ENCODE peak calls at places on chromosomes 2 and 18, in nine cellular contexts. One of them, this sample, is unnamed.
A peak's percentile ranks its signal among the peaks of the same experiment; 100 is the strongest.

GRCh38 chr2:194815475-194815874 is 841.6 kb upstream of the SLC39A10 start:
- DNase-seq in psoas muscle: no peak
- DNase-seq in bronchial epithelial cell: peak; percentile 39
- DNase-seq in coronary artery: no peak
- DNase-seq in H9: no peak
- DNase-seq in AG09309: no peak
- DNase-seq in fibroblast of lung: peak; percentile 7
- DNase-seq in mesothelial cell of epicardium: no peak
- DNase-seq in neural crest cell: no peak
- DNase-seq in this sample: no peak

GRCh38 chr2:215851091-215851490 is 162.3 kb downstream of the MREG start:
- DNase-seq in coronary artery: no peak
- DNase-seq in neural crest cell: no peak
- DNase-seq in AG09309: no peak
- DNase-seq in psoas muscle: no peak
- DNase-seq in bronchial epithelial cell: peak; percentile 70
- DNase-seq in mesothelial cell of epicardium: no peak
- DNase-seq in fibroblast of lung: peak; percentile 71
- DNase-seq in H9: no peak
- DNase-seq in this sample: no peak

GRCh38 chr2:236178921-236179652 is 10.9 kb upstream of the GBX2 start:
- DNase-seq in mesothelial cell of epicardium: no peak
- DNase-seq in coronary artery: no peak
- DNase-seq in AG09309: no peak
- DNase-seq in neural crest cell: no peak
- DNase-seq in psoas muscle: no peak
- DNase-seq in H9: peak; percentile 57
- DNase-seq in fibroblast of lung: peak; percentile 52
- DNase-seq in bronchial epithelial cell: no peak
- DNase-seq in this sample: no peak

GRCh38 chr2:65275141-65275540 is 47.5 kb downstream of the ACTR2 start:
- DNase-seq in psoas muscle: no peak
- DNase-seq in bronchial epithelial cell: no peak
- DNase-seq in neural crest cell: no peak
- DNase-seq in H9: peak; percentile 47
- DNase-seq in coronary artery: no peak
- DNase-seq in mesothelial cell of epicardium: no peak
- DNase-seq in AG09309: no peak
- DNase-seq in fibroblast of lung: no peak
- DNase-seq in this sample: no peak

GRCh38 chr2:26088038-26088643 is 54.3 kb downstream of the RAB10 start:
- DNase-seq in fibroblast of lung: no peak
- DNase-seq in coronary artery: no peak
- DNase-seq in H9: no peak
- DNase-seq in neural crest cell: no peak
- DNase-seq in psoas muscle: no peak
- DNase-seq in AG09309: no peak
- DNase-seq in bronchial epithelial cell: no peak
- DNase-seq in mesothelial cell of epicardium: no peak
- DNase-seq in this sample: peak; percentile 12

GRCh38 chr2:150485871-150486538 is 1.5 kb downstream of the RND3 start:
- DNase-seq in bronchial epithelial cell: peak; percentile 56
- DNase-seq in mesothelial cell of epicardium: peak; percentile 44
- DNase-seq in fibroblast of lung: peak; percentile 88
- DNase-seq in psoas muscle: peak; percentile 81
- DNase-seq in neural crest cell: peak; percentile 51
- DNase-seq in H9: peak; percentile 62
- DNase-seq in coronary artery: peak; percentile 93
- DNase-seq in AG09309: no peak
- DNase-seq in this sample: no peak

GRCh38 chr2:241456546-241456945 is 51.8 kb downstream of the STK25 start:
- DNase-seq in psoas muscle: no peak
- DNase-seq in neural crest cell: no peak
- DNase-seq in mesothelial cell of epicardium: no peak
- DNase-seq in H9: no peak
- DNase-seq in AG09309: no peak
- DNase-seq in bronchial epithelial cell: no peak
- DNase-seq in coronary artery: no peak
- DNase-seq in fibroblast of lung: no peak
- DNase-seq in this sample: no peak

GRCh38 chr2:62972601-62973000 is 78.0 kb upstream of the OTX1 start:
- DNase-seq in H9: no peak
- DNase-seq in mesothelial cell of epicardium: no peak
- DNase-seq in bronchial epithelial cell: no peak
- DNase-seq in AG09309: no peak
- DNase-seq in psoas muscle: no peak
- DNase-seq in coronary artery: no peak
- DNase-seq in fibroblast of lung: no peak
- DNase-seq in neural crest cell: no peak
- DNase-seq in this sample: no peak

GRCh38 chr18:7139409-7139808 is 21.8 kb upstream of the LAMA1 start:
- DNase-seq in neural crest cell: no peak
- DNase-seq in fibroblast of lung: no peak
- DNase-seq in mesothelial cell of epicardium: no peak
- DNase-seq in coronary artery: no peak
- DNase-seq in H9: no peak
- DNase-seq in psoas muscle: no peak
- DNase-seq in AG09309: no peak
- DNase-seq in bronchial epithelial cell: peak; percentile 5
- DNase-seq in this sample: no peak

GRCh38 chr2:237244976-237245646 is 159.4 kb downstream of the COPS8 start:
- DNase-seq in coronary artery: no peak
- DNase-seq in fibroblast of lung: peak; percentile 78
- DNase-seq in H9: no peak
- DNase-seq in psoas muscle: no peak
- DNase-seq in mesothelial cell of epicardium: no peak
- DNase-seq in bronchial epithelial cell: no peak
- DNase-seq in neural crest cell: no peak
- DNase-seq in AG09309: peak; percentile 98
- DNase-seq in this sample: no peak

GRCh38 chr2:190177249-190177648 is 114.7 kb upstream of the MSTN start:
- DNase-seq in mesothelial cell of epicardium: no peak
- DNase-seq in AG09309: no peak
- DNase-seq in psoas muscle: no peak
- DNase-seq in neural crest cell: no peak
- DNase-seq in H9: no peak
- DNase-seq in fibroblast of lung: no peak
- DNase-seq in coronary artery: no peak
- DNase-seq in bronchial epithelial cell: no peak
- DNase-seq in this sample: no peak

GRCh38 chr2:128374711-128375413 is 56.2 kb upstream of the HS6ST1 start:
- DNase-seq in neural crest cell: no peak
- DNase-seq in mesothelial cell of epicardium: no peak
- DNase-seq in bronchial epithelial cell: no peak
- DNase-seq in coronary artery: peak; percentile 71
- DNase-seq in psoas muscle: no peak
- DNase-seq in H9: no peak
- DNase-seq in fibroblast of lung: no peak
- DNase-seq in AG09309: no peak
- DNase-seq in this sample: no peak

GRCh38 chr2:71716697-71717624 is 263.6 kb downstream of the DYSF start:
- DNase-seq in mesothelial cell of epicardium: no peak
- DNase-seq in psoas muscle: peak; percentile 97
- DNase-seq in H9: no peak
- DNase-seq in bronchial epithelial cell: peak; percentile 20
- DNase-seq in AG09309: peak; percentile 62
- DNase-seq in neural crest cell: no peak
- DNase-seq in fibroblast of lung: peak; percentile 85
- DNase-seq in coronary artery: peak; percentile 98
- DNase-seq in this sample: peak; percentile 51

GRCh38 chr2:18855027-18855426 is 265.7 kb upstream of the NT5C1B start:
- DNase-seq in H9: no peak
- DNase-seq in coronary artery: no peak
- DNase-seq in psoas muscle: no peak
- DNase-seq in neural crest cell: no peak
- DNase-seq in mesothelial cell of epicardium: no peak
- DNase-seq in AG09309: no peak
- DNase-seq in bronchial epithelial cell: peak; percentile 22
- DNase-seq in fibroblast of lung: no peak
- DNase-seq in this sample: no peak

GRCh38 chr18:77061291-77061945 is 71.2 kb downstream of the MBP start:
- DNase-seq in coronary artery: no peak
- DNase-seq in fibroblast of lung: peak; percentile 46
- DNase-seq in mesothelial cell of epicardium: no peak
- DNase-seq in neural crest cell: no peak
- DNase-seq in H9: no peak
- DNase-seq in AG09309: no peak
- DNase-seq in psoas muscle: no peak
- DNase-seq in bronchial epithelial cell: peak; percentile 88
- DNase-seq in this sample: no peak

GRCh38 chr2:2503864-2504418 is 172.9 kb upstream of the MYT1L start:
- DNase-seq in neural crest cell: no peak
- DNase-seq in fibroblast of lung: no peak
- DNase-seq in H9: no peak
- DNase-seq in coronary artery: no peak
- DNase-seq in mesothelial cell of epicardium: no peak
- DNase-seq in bronchial epithelial cell: no peak
- DNase-seq in psoas muscle: no peak
- DNase-seq in AG09309: no peak
- DNase-seq in this sample: no peak

GRCh38 chr2:159706385-159706980 is 5.8 kb upstream of the MARCHF7 start:
- DNase-seq in psoas muscle: no peak
- DNase-seq in H9: no peak
- DNase-seq in bronchial epithelial cell: no peak
- DNase-seq in fibroblast of lung: peak; percentile 31
- DNase-seq in neural crest cell: no peak
- DNase-seq in mesothelial cell of epicardium: no peak
- DNase-seq in AG09309: no peak
- DNase-seq in coronary artery: no peak
- DNase-seq in this sample: no peak

GRCh38 chr2:147108553-147108952 is 736.3 kb upstream of the ACVR2A start:
- DNase-seq in coronary artery: no peak
- DNase-seq in neural crest cell: no peak
- DNase-seq in bronchial epithelial cell: no peak
- DNase-seq in psoas muscle: no peak
- DNase-seq in AG09309: no peak
- DNase-seq in fibroblast of lung: peak; percentile 83
- DNase-seq in H9: no peak
- DNase-seq in mesothelial cell of epicardium: no peak
- DNase-seq in this sample: peak; percentile 20

GRCh38 chr2:10140841-10141610 is 18.5 kb downstream of the RRM2 start:
- DNase-seq in psoas muscle: no peak
- DNase-seq in coronary artery: no peak
- DNase-seq in fibroblast of lung: no peak
- DNase-seq in AG09309: no peak
- DNase-seq in neural crest cell: no peak
- DNase-seq in bronchial epithelial cell: no peak
- DNase-seq in H9: no peak
- DNase-seq in mesothelial cell of epicardium: no peak
- DNase-seq in this sample: no peak
- TF ChIP-seq CTCF in psoas muscle: no peak
- TF ChIP-seq CTCF in coronary artery: no peak
- TF ChIP-seq CTCF in fibroblast of lung: peak; percentile 23
- TF ChIP-seq CTCF in AG09309: no peak
- TF ChIP-seq CTCF in neural crest cell: peak; percentile 27
- TF ChIP-seq CTCF in bronchial epithelial cell: no peak
- TF ChIP-seq CTCF in H9: peak; percentile 15
- TF ChIP-seq CTCF in mesothelial cell of epicardium: no peak
- TF ChIP-seq CTCF in this sample: peak; percentile 24

GRCh38 chr2:231928481-231928880 is 2.3 kb upstream of the NPPC start:
- DNase-seq in coronary artery: peak; percentile 64
- DNase-seq in fibroblast of lung: no peak
- DNase-seq in bronchial epithelial cell: no peak
- DNase-seq in H9: no peak
- DNase-seq in psoas muscle: no peak
- DNase-seq in mesothelial cell of epicardium: no peak
- DNase-seq in neural crest cell: no peak
- DNase-seq in AG09309: no peak
- DNase-seq in this sample: no peak
- TF ChIP-seq CTCF in coronary artery: no peak
- TF ChIP-seq CTCF in fibroblast of lung: peak; percentile 6
- TF ChIP-seq CTCF in bronchial epithelial cell: no peak
- TF ChIP-seq CTCF in H9: peak; percentile 36
- TF ChIP-seq CTCF in psoas muscle: no peak
- TF ChIP-seq CTCF in mesothelial cell of epicardium: no peak
- TF ChIP-seq CTCF in neural crest cell: no peak
- TF ChIP-seq CTCF in AG09309: peak; percentile 11
- TF ChIP-seq CTCF in this sample: peak; percentile 14

GRCh38 chr2:130377491-130377890 is 21.6 kb downstream of the PTPN18 start:
- DNase-seq in bronchial epithelial cell: no peak
- DNase-seq in psoas muscle: no peak
- DNase-seq in H9: no peak
- DNase-seq in neural crest cell: no peak
- DNase-seq in AG09309: no peak
- DNase-seq in fibroblast of lung: no peak
- DNase-seq in mesothelial cell of epicardium: no peak
- DNase-seq in coronary artery: no peak
- DNase-seq in this sample: no peak

GRCh38 chr2:130375291-130376266 is 19.7 kb downstream of the PTPN18 start:
- DNase-seq in H9: no peak
- DNase-seq in mesothelial cell of epicardium: no peak
- DNase-seq in psoas muscle: no peak
- DNase-seq in bronchial epithelial cell: no peak
- DNase-seq in fibroblast of lung: no peak
- DNase-seq in coronary artery: no peak
- DNase-seq in neural crest cell: no peak
- DNase-seq in AG09309: no peak
- DNase-seq in this sample: no peak

GRCh38 chr2:130378206-130378897 is 22.5 kb downstream of the PTPN18 start:
- DNase-seq in AG09309: no peak
- DNase-seq in fibroblast of lung: no peak
- DNase-seq in mesothelial cell of epicardium: no peak
- DNase-seq in bronchial epithelial cell: no peak
- DNase-seq in coronary artery: no peak
- DNase-seq in psoas muscle: no peak
- DNase-seq in H9: no peak
- DNase-seq in neural crest cell: no peak
- DNase-seq in this sample: no peak

GRCh38 chr2:130374587-130375290 is 18.9 kb downstream of the PTPN18 start:
- DNase-seq in psoas muscle: no peak
- DNase-seq in neural crest cell: no peak
- DNase-seq in fibroblast of lung: peak; percentile 52
- DNase-seq in coronary artery: no peak
- DNase-seq in mesothelial cell of epicardium: no peak
- DNase-seq in H9: no peak
- DNase-seq in AG09309: no peak
- DNase-seq in bronchial epithelial cell: no peak
- DNase-seq in this sample: no peak

GRCh38 chr2:130376433-130377293 is 20.8 kb downstream of the PTPN18 start:
- DNase-seq in neural crest cell: no peak
- DNase-seq in psoas muscle: no peak
- DNase-seq in coronary artery: no peak
- DNase-seq in bronchial epithelial cell: no peak
- DNase-seq in AG09309: no peak
- DNase-seq in H9: no peak
- DNase-seq in mesothelial cell of epicardium: no peak
- DNase-seq in fibroblast of lung: no peak
- DNase-seq in this sample: no peak
- TF ChIP-seq CTCF in neural crest cell: peak; percentile 24
- TF ChIP-seq CTCF in psoas muscle: no peak
- TF ChIP-seq CTCF in coronary artery: no peak
- TF ChIP-seq CTCF in bronchial epithelial cell: peak; percentile 1
- TF ChIP-seq CTCF in AG09309: peak; percentile 17
- TF ChIP-seq CTCF in H9: peak; percentile 50
- TF ChIP-seq CTCF in mesothelial cell of epicardium: no peak
- TF ChIP-seq CTCF in fibroblast of lung: peak; percentile 15
- TF ChIP-seq CTCF in this sample: no peak

DNA sequence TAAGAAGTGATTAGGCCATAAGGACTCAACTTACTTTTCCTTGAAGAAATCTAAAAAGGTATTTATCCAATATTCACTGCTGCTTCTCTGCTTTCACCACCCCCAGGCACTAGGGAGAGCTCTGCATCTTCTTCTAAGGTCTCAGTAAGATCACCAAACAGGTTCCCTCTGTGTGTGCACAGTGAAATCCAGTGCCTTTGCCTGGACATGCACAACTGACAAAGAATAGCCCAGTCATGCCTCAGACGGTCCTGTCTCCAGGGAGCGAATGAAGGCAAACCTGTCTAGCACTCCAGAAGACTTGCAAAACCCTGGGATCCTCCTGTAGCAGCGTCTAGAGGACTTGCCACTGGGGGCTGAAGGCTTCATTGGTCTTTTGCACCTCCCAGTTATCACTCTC is 344.5 kb upstream of the LRATD1 start:
- DNase-seq in H9: no peak
- DNase-seq in mesothelial cell of epicardium: no peak
- DNase-seq in psoas muscle: no peak
- DNase-seq in fibroblast of lung: no peak
- DNase-seq in AG09309: no peak
- DNase-seq in bronchial epithelial cell: peak; percentile 99
- DNase-seq in coronary artery: no peak
- DNase-seq in neural crest cell: no peak
- DNase-seq in this sample: no peak
- TF ChIP-seq CTCF in H9: no peak
- TF ChIP-seq CTCF in mesothelial cell of epicardium: no peak
- TF ChIP-seq CTCF in psoas muscle: no peak
- TF ChIP-seq CTCF in fibroblast of lung: no peak
- TF ChIP-seq CTCF in AG09309: no peak
- TF ChIP-seq CTCF in bronchial epithelial cell: peak; percentile 60
- TF ChIP-seq CTCF in coronary artery: no peak
- TF ChIP-seq CTCF in neural crest cell: no peak
- TF ChIP-seq CTCF in this sample: no peak